ENCODE peak calls at places on chromosomes 3 and 15, in ten cellular contexts. H is right atrium auricular region; Q is esophagus squamous epithelium; J is PC-9; D is HCT116; O is psoas muscle; X is CD8-positive, alpha-beta T cell; K is endothelial cell of umbilical vein; N is substantia nigra; F is CD8-positive, alpha-beta memory T cell. V is an unnamed sample.

GRCh38 chr15:55687792-55688191 is 55.2 kb downstream of the PRTG start:
- DNase-seq in H (no peak), N (no peak), K (no peak), O (no peak), X (no peak), J (no peak), Q (no peak), F (no peak), D (no peak), V (no peak)

GRCh38 chr3:171569571-171570132 is 109.4 kb upstream of the TNIK start:
- DNase-seq in H (no peak), O (no peak), F (no peak), X (no peak), D (no peak), K (no peak), N (no peak), J (no peak), Q (no peak), V (no peak)

GRCh38 chr15:34358367-34358766 is 8.6 kb downstream of the LPCAT4 start:
- DNase-seq in N (no peak), J (no peak), Q (no peak), O (no peak), D (no peak), F (no peak), H (no peak), K (no peak), X (no peak), V (no peak)

GRCh38 chr15:34010921-34011320 is 28.1 kb downstream of the AVEN start:
- DNase-seq in F (no peak), Q (no peak), N (no peak), J (no peak), X (no peak), H (no peak), D (no peak), O (no peak), K (no peak), V (no peak)

GRCh38 chr3:19885468-19885867 is 48.5 kb downstream of the EFHB start:
- DNase-seq in N (no peak), K (peak; percentile 47), D (no peak), F (no peak), Q (no peak), H (no peak), J (no peak), X (no peak), O (no peak), V (no peak)

GRCh38 chr15:85831415-85832113 is 36.8 kb upstream of the KLHL25 start:
- DNase-seq in K (peak; percentile 49), N (peak; percentile 6), D (peak; percentile 37), H (peak; percentile 75), Q (no peak), O (peak; percentile 78), F (no peak), X (no peak), J (peak; percentile 39), V (peak; percentile 3)

GRCh38 chr3:107928084-107928445 is 162.8 kb downstream of the CD47 start:
- DNase-seq in F (no peak), H (no peak), N (peak; percentile 45), J (peak; percentile 24), Q (no peak), X (no peak), D (no peak), K (peak; percentile 42), O (no peak), V (no peak)

GRCh38 chr3:181267312-181267711 is 277.8 kb upstream of the DNAJC19 start:
- DNase-seq in F (no peak), N (no peak), K (no peak), O (no peak), D (no peak), Q (no peak), X (no peak), J (no peak), H (no peak), V (no peak)

GRCh38 chr3:178270838-178271237 is 265.4 kb upstream of the KCNMB2 start:
- DNase-seq in N (no peak), F (no peak), H (no peak), D (no peak), K (no peak), O (no peak), X (no peak), Q (no peak), J (no peak), V (no peak)

GRCh38 chr3:24166518-24166917 is 221.4 kb downstream of the NR1D2 start:
- DNase-seq in O (no peak), N (no peak), Q (no peak), K (no peak), J (no peak), H (no peak), F (no peak), X (no peak), D (no peak), V (no peak)

GRCh38 chr3:24165583-24165982 is 220.5 kb downstream of the NR1D2 start:
- DNase-seq in H (no peak), J (no peak), X (no peak), O (no peak), F (no peak), K (no peak), D (no peak), Q (no peak), N (no peak), V (no peak)

GRCh38 chr3:24161841-24162240 is 216.8 kb downstream of the NR1D2 start:
- DNase-seq in N (no peak), K (no peak), D (no peak), J (peak; percentile 25), X (no peak), Q (no peak), F (no peak), O (no peak), H (no peak), V (no peak)

GRCh38 chr3:24167468-24167867 is 222.4 kb downstream of the NR1D2 start:
- DNase-seq in K (no peak), D (no peak), H (no peak), N (no peak), F (no peak), J (no peak), Q (no peak), O (no peak), X (no peak), V (no peak)

DNA sequence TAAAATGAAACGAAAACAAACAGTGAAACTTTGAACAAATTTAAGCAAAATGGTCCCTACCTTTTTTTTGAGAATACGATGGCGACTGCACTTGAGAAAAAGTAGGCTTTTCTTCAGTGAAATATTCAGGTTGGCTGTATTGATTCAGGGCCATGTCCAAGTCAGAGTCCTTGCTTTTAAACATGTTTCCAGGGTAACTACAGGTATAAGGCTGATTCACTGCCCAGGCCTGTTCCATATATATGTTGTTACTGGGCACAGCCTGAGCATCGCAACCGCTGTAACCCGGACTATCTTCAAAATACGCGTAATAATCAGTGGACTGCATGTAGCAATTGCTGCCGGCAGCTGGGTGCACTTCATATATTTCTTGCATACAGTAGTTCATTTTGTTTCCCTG is 219.9 kb downstream of the NR1D2 start:
- DNase-seq in Q (no peak), J (no peak), N (no peak), X (no peak), F (no peak), K (no peak), H (no peak), D (no peak), O (no peak), V (no peak)
- H3K27ac ChIP-seq in Q (no peak overlapping the region), J (no peak overlapping the region), N (no peak overlapping the region), X (no peak overlapping the region), F (no peak overlapping the region), K (no peak overlapping the region), H (no peak overlapping the region), D (no peak overlapping the region), O (no peak overlapping the region), V (no peak overlapping the region)

GRCh38 chr3:11185564-11186317 is 31.4 kb downstream of the HRH1 start:
- DNase-seq in X (no peak), F (no peak), J (peak; percentile 90), K (peak; percentile 97), Q (no peak), H (peak; percentile 85), D (peak; percentile 83), O (peak; percentile 79), N (no peak), V (no peak)
- H3K27ac ChIP-seq in X (no peak overlapping the region), F (no peak overlapping the region), J (peak overlapping the region; percentile 49), K (peak overlapping the region; percentile 64), Q (peak overlapping the region; percentile 82), H (peak overlapping the region; percentile 67), D (peak overlapping the region; percentile 55), O (peak overlapping the region; percentile 32), N (no peak overlapping the region), V (no peak overlapping the region)

GRCh38 chr3:124762612-124763011 is 32.4 kb downstream of the UMPS start:
- DNase-seq in Q (no peak), O (no peak), D (no peak), F (no peak), N (no peak), X (no peak), J (no peak), K (no peak), H (no peak), V (no peak)
- H3K27ac ChIP-seq in Q (peak overlapping the region; percentile 64), O (no peak overlapping the region), D (no peak overlapping the region), F (no peak overlapping the region), N (no peak overlapping the region), X (no peak overlapping the region), J (no peak overlapping the region), K (no peak overlapping the region), H (peak overlapping the region; percentile 71), V (no peak overlapping the region)

DNA sequence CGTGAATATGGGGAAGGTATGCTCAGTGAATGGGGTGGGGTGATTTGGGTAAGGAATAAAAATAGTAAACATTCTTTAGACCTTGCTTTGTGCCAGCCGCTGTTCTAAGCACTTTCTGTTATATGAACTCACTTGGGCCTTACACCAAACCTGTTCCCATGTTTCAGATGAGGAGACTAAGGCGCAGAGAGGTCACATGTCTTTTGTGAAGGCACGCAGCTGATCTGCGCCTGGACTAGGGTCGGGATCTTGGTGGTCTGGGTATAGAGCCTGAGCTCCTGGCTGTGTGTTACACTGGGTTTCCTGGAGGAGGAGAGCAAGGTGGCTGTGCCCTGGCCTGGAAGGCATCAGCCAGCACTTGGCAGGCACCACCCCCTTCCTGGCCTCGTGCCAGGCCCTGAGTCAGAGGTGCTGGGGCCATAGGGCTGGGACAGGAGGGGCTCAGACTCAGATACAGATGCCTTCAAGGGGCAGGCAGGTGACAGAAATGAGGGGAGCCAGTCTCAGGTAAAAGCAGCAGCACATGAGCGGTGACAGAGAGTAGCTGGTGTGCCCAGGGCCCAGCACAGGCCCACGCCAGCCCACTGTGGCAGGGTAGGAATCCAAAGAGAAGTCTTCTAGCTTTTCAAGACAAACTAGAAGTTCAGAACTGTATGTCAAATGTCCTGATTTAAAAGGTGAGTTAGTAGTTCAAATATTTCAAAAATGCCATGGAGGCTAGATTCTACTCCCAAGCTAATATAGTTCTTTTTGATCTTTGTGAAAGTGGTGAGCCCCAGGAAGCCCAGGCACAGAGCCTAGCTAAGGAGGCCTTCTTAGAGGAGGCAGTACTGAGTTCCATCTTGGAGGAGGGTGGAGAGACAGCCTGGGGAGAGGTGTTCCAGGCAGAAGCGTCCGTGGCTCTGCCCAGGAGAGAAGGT is 83.1 kb downstream of the DNAJB8 start:
- DNase-seq in Q (no peak), D (peak; percentile 38), F (no peak), H (no peak), N (no peak), K (peak; percentile 86), O (peak; percentile 89), J (peak; percentile 95), X (peak; percentile 24), V (no peak)
- H3K27ac ChIP-seq in Q (no peak overlapping the region), D (peak overlapping the region; percentile 41), F (no peak overlapping the region), H (peak overlapping the region; percentile 49), N (no peak overlapping the region), K (no peak overlapping the region), O (peak overlapping the region; percentile 16), J (peak overlapping the region; percentile 62), X (no peak overlapping the region), V (no peak overlapping the region)

GRCh38 chr3:62159693-62160092 is 213.7 kb downstream of the FEZF2 start:
- DNase-seq in H (peak; percentile 91), D (no peak), J (no peak), Q (no peak), O (peak; percentile 89), F (no peak), X (no peak), K (peak; percentile 95), N (no peak), V (no peak)
- H3K27ac ChIP-seq in H (peak overlapping the region; percentile 92), D (no peak overlapping the region), J (no peak overlapping the region), Q (peak overlapping the region; percentile 76), O (peak overlapping the region; percentile 86), F (no peak overlapping the region), X (no peak overlapping the region), K (peak overlapping the region; percentile 94), N (no peak overlapping the region), V (peak overlapping the region; percentile 45)

V was measured in caudate nucleus.